ENCODE peak calls at places on chromosome 10, in four cellular contexts. One of them, this sample, is unnamed.

GRCh38 chr10:122234416-122234815 is 36.7 kb upstream of the BTBD16 start:
- DNase-seq in progenitor cell of endocrine pancreas: no peak
- DNase-seq in AG04450: no peak
- DNase-seq in epithelial cell of esophagus: no peak
- DNase-seq in this sample: no peak

GRCh38 chr10:71805776-71806705 is 32.7 kb upstream of the VSIR start:
- DNase-seq in progenitor cell of endocrine pancreas: no peak
- DNase-seq in AG04450: no peak
- DNase-seq in epithelial cell of esophagus: peak; percentile 61
- DNase-seq in this sample: no peak

GRCh38 chr10:23158370-23158769 is 33.7 kb upstream of the PTF1A start:
- DNase-seq in progenitor cell of endocrine pancreas: peak; percentile 39
- DNase-seq in AG04450: peak; percentile 30
- DNase-seq in epithelial cell of esophagus: peak; percentile 68
- DNase-seq in this sample: no peak

GRCh38 chr10:25024528-25024927 is 8.1 kb downstream of the THNSL1 start:
- DNase-seq in progenitor cell of endocrine pancreas: no peak
- DNase-seq in AG04450: no peak
- DNase-seq in epithelial cell of esophagus: no peak
- DNase-seq in this sample: no peak

GRCh38 chr10:72319416-72320254 is 35.1 kb downstream of the DNAJB12 start:
- DNase-seq in progenitor cell of endocrine pancreas: peak; percentile 35
- DNase-seq in AG04450: peak; percentile 73
- DNase-seq in epithelial cell of esophagus: peak; percentile 98
- DNase-seq in this sample: peak; percentile 89

GRCh38 chr10:122199070-122199469 is 72.0 kb upstream of the BTBD16 start:
- DNase-seq in progenitor cell of endocrine pancreas: no peak
- DNase-seq in AG04450: no peak
- DNase-seq in epithelial cell of esophagus: no peak
- DNase-seq in this sample: no peak

GRCh38 chr10:79007843-79008319 is 60.9 kb upstream of the ZMIZ1 start:
- DNase-seq in progenitor cell of endocrine pancreas: no peak
- DNase-seq in AG04450: no peak
- DNase-seq in epithelial cell of esophagus: peak; percentile 16
- DNase-seq in this sample: no peak

GRCh38 chr10:96225119-96225518 is 46.2 kb downstream of the BLNK start:
- DNase-seq in progenitor cell of endocrine pancreas: no peak
- DNase-seq in AG04450: no peak
- DNase-seq in epithelial cell of esophagus: peak; percentile 4
- DNase-seq in this sample: no peak

GRCh38 chr10:100858258-100858657 is 54.5 kb upstream of the SLF2 start:
- DNase-seq in progenitor cell of endocrine pancreas: no peak
- DNase-seq in AG04450: no peak
- DNase-seq in epithelial cell of esophagus: no peak
- DNase-seq in this sample: no peak

GRCh38 chr10:13518076-13518692 is 10.6 kb downstream of the BEND7 start:
- DNase-seq in progenitor cell of endocrine pancreas: no peak
- DNase-seq in AG04450: no peak
- DNase-seq in epithelial cell of esophagus: peak; percentile 28
- DNase-seq in this sample: no peak
- TF ChIP-seq CTCF in progenitor cell of endocrine pancreas: peak; percentile 55
- TF ChIP-seq CTCF in AG04450: peak; percentile 60
- TF ChIP-seq CTCF in epithelial cell of esophagus: peak; percentile 54
- TF ChIP-seq CTCF in this sample: no peak

DNA sequence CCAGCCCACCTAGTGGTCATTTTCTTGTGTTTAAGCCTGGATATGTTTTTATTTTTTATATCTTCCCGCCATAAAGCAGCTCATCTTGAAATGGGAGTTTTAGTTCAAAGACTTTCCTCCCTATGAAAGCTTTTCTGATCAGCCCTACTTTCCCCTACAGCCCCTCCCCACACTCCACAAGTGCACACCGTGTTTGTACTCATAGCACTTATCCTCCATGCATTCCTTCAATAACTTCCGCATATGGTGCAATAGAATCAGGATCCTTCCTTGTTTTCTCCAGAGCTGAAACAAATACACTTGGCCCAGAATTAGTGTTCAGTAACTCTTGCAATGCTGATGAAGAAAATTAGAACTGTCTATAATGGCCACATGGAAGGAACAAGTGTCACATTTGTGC is 235.9 kb downstream of the KCNMA1 start:
- DNase-seq in progenitor cell of endocrine pancreas: no peak
- DNase-seq in AG04450: no peak
- DNase-seq in epithelial cell of esophagus: peak; percentile 18
- DNase-seq in this sample: no peak
- TF ChIP-seq CTCF in progenitor cell of endocrine pancreas: no peak
- TF ChIP-seq CTCF in AG04450: no peak
- TF ChIP-seq CTCF in epithelial cell of esophagus: no peak
- TF ChIP-seq CTCF in this sample: no peak

GRCh38 chr10:87842776-87843497 is 20.4 kb downstream of the KLLN start:
- DNase-seq in progenitor cell of endocrine pancreas: no peak
- DNase-seq in AG04450: peak; percentile 48
- DNase-seq in epithelial cell of esophagus: peak; percentile 86
- DNase-seq in this sample: no peak
- TF ChIP-seq CTCF in progenitor cell of endocrine pancreas: no peak
- TF ChIP-seq CTCF in AG04450: peak; percentile 22
- TF ChIP-seq CTCF in epithelial cell of esophagus: no peak
- TF ChIP-seq CTCF in this sample: no peak

GRCh38 chr10:126135177-126135576 is 238.8 kb downstream of the FANK1 start:
- DNase-seq in progenitor cell of endocrine pancreas: no peak
- DNase-seq in AG04450: no peak
- DNase-seq in epithelial cell of esophagus: peak; percentile 24
- DNase-seq in this sample: no peak
- TF ChIP-seq CTCF in progenitor cell of endocrine pancreas: no peak
- TF ChIP-seq CTCF in AG04450: peak; percentile 28
- TF ChIP-seq CTCF in epithelial cell of esophagus: no peak
- TF ChIP-seq CTCF in this sample: no peak

GRCh38 chr10:114819313-114819712 is 2.3 kb upstream of the FHIP2A start:
- DNase-seq in progenitor cell of endocrine pancreas: no peak
- DNase-seq in AG04450: no peak
- DNase-seq in epithelial cell of esophagus: peak; percentile 10
- DNase-seq in this sample: no peak

GRCh38 chr10:114815751-114816150 is 5.8 kb upstream of the FHIP2A start:
- DNase-seq in progenitor cell of endocrine pancreas: no peak
- DNase-seq in AG04450: no peak
- DNase-seq in epithelial cell of esophagus: peak; percentile 31
- DNase-seq in this sample: no peak

GRCh38 chr10:114811769-114812353 is 9.7 kb upstream of the FHIP2A start:
- DNase-seq in progenitor cell of endocrine pancreas: no peak
- DNase-seq in AG04450: no peak
- DNase-seq in epithelial cell of esophagus: peak; percentile 34
- DNase-seq in this sample: no peak

GRCh38 chr10:114821293-114821914 is at the start of gene FHIP2A:
- DNase-seq in progenitor cell of endocrine pancreas: peak; percentile 85
- DNase-seq in AG04450: no peak
- DNase-seq in epithelial cell of esophagus: peak; percentile 60
- DNase-seq in this sample: peak; percentile 88

DNA sequence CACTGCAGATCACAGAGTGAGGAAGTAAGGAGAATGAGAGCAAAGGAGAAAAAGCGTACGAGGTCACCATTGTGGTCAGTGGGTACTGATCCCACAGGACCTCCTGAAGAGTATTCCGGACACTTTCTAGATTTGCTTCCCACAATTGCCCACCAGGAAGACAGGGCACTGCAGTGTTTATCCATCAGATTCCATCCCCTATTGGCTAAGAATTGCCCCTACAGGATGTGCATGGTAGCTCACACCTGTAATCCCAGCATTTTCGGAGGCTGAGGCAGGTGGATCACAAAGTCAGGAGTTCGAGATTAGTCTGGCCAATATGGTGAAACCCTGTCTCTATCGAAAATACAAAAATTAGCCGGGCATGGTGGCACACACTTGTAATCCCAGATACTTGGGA is 5.3 kb upstream of the FHIP2A start:
- DNase-seq in progenitor cell of endocrine pancreas: no peak
- DNase-seq in AG04450: no peak
- DNase-seq in epithelial cell of esophagus: no peak
- DNase-seq in this sample: no peak
- TF ChIP-seq CTCF in progenitor cell of endocrine pancreas: no peak
- TF ChIP-seq CTCF in AG04450: no peak
- TF ChIP-seq CTCF in epithelial cell of esophagus: no peak
- TF ChIP-seq CTCF in this sample: no peak

GRCh38 chr10:6350609-6351008 is 147.9 kb downstream of the PFKFB3 start:
- DNase-seq in progenitor cell of endocrine pancreas: no peak
- DNase-seq in AG04450: no peak
- DNase-seq in epithelial cell of esophagus: no peak
- DNase-seq in this sample: no peak

GRCh38 chr10:6347391-6347951 is 144.7 kb downstream of the PFKFB3 start:
- DNase-seq in progenitor cell of endocrine pancreas: no peak
- DNase-seq in AG04450: no peak
- DNase-seq in epithelial cell of esophagus: no peak
- DNase-seq in this sample: peak; percentile 38

GRCh38 chr10:6348091-6348862 is 145.5 kb downstream of the PFKFB3 start:
- DNase-seq in progenitor cell of endocrine pancreas: no peak
- DNase-seq in AG04450: no peak
- DNase-seq in epithelial cell of esophagus: no peak
- DNase-seq in this sample: peak; percentile 55

GRCh38 chr10:6351540-6351939 is 148.8 kb downstream of the PFKFB3 start:
- DNase-seq in progenitor cell of endocrine pancreas: no peak
- DNase-seq in AG04450: no peak
- DNase-seq in epithelial cell of esophagus: peak; percentile 11
- DNase-seq in this sample: no peak

GRCh38 chr10:6349846-6350245 is 147.1 kb downstream of the PFKFB3 start:
- DNase-seq in progenitor cell of endocrine pancreas: no peak
- DNase-seq in AG04450: no peak
- DNase-seq in epithelial cell of esophagus: no peak
- DNase-seq in this sample: no peak
- TF ChIP-seq CTCF in progenitor cell of endocrine pancreas: no peak
- TF ChIP-seq CTCF in AG04450: no peak
- TF ChIP-seq CTCF in epithelial cell of esophagus: no peak
- TF ChIP-seq CTCF in this sample: no peak

GRCh38 chr10:21020545-21020944 is 123.4 kb upstream of the NEBL start:
- DNase-seq in progenitor cell of endocrine pancreas: no peak
- DNase-seq in AG04450: no peak
- DNase-seq in epithelial cell of esophagus: peak; percentile 13
- DNase-seq in this sample: no peak
- TF ChIP-seq CTCF in progenitor cell of endocrine pancreas: peak; percentile 25
- TF ChIP-seq CTCF in AG04450: no peak
- TF ChIP-seq CTCF in epithelial cell of esophagus: peak; percentile 34
- TF ChIP-seq CTCF in this sample: no peak

This sample was measured in natural killer cell.